ENCODE peak calls at places on chromosomes 2 and 18, in seven cellular contexts. I is Daoy; W is stimulated activated CD4-positive, alpha-beta T cell treated with anti-CD3 and anti-CD28 coated beads, Interleukin-4, amount 100 ng/mL, for 48 hours; O is progenitor cell of endocrine pancreas; Y is amniotic stem cell; C is Caco-2; M is EH. V is an unnamed sample.

GRCh38 chr2:226799976-226800940 is 638 bp upstream of the IRS1 start:
- DNase-seq in I (peak), W (no peak), O (no peak), Y (no peak), C (peak), M (peak), V (no peak)

GRCh38 chr2:219369447-219369861 is 18.3 kb downstream of the DNPEP start:
- DNase-seq in I (no peak), W (no peak), O (no peak), Y (no peak), C (no peak), M (peak), V (no peak)

GRCh38 chr2:192886636-192887035 is 691.9 kb upstream of the TMEFF2 start:
- DNase-seq in I (no peak), W (no peak), O (no peak), Y (no peak), C (no peak), M (no peak), V (no peak)

GRCh38 chr18:49322770-49323490 is 137.5 kb downstream of the DYM start:
- DNase-seq in I (no peak), W (no peak), O (no peak), Y (no peak), C (no peak), M (no peak), V (no peak)

GRCh38 chr2:8448822-8449577 is 232.9 kb upstream of the ID2 start:
- DNase-seq in I (no peak), W (no peak), O (no peak), Y (no peak), C (peak), M (no peak), V (no peak)

GRCh38 chr2:225009768-225010167 is 32.5 kb downstream of the DOCK10 start:
- DNase-seq in I (no peak), W (no peak), O (no peak), Y (no peak), C (no peak), M (no peak), V (no peak)

GRCh38 chr2:42060718-42061619 is 13.1 kb downstream of the PKDCC start:
- DNase-seq in I (no peak), W (no peak), O (no peak), Y (no peak), C (no peak), M (no peak), V (no peak)

GRCh38 chr18:58049000-58049688 is 5.1 kb downstream of the NEDD4L start:
- DNase-seq in I (no peak), W (no peak), O (no peak), Y (no peak), C (no peak), M (no peak), V (no peak)

GRCh38 chr2:203669820-203670219 is 36.6 kb upstream of the CD28 start:
- DNase-seq in I (no peak), W (no peak), O (no peak), Y (no peak), C (no peak), M (peak), V (no peak)

GRCh38 chr2:241770185-241770935 is 6.3 kb upstream of the GAL3ST2 start:
- DNase-seq in I (no peak), W (no peak), O (no peak), Y (no peak), C (peak), M (no peak), V (no peak)

GRCh38 chr18:45007531-45007930 is 326.8 kb downstream of the SETBP1 start:
- DNase-seq in I (no peak), W (no peak), O (no peak), Y (no peak), C (no peak), M (peak), V (no peak)

GRCh38 chr2:4354678-4355077 is 651.3 kb downstream of the DCDC2C start:
- DNase-seq in I (peak), W (no peak), O (no peak), Y (no peak), C (peak), M (no peak), V (peak)

GRCh38 chr18:50956116-50956515 is 11.7 kb upstream of the ELAC1 start:
- DNase-seq in I (no peak), W (no peak), O (no peak), Y (no peak), C (no peak), M (peak), V (no peak)

GRCh38 chr2:233221378-233222063 is 30.0 kb upstream of the ATG16L1 start:
- DNase-seq in I (no peak), W (no peak), O (no peak), Y (no peak), C (no peak), M (no peak), V (no peak)

GRCh38 chr2:137190411-137191190 is 425.3 kb downstream of the THSD7B start:
- DNase-seq in I (no peak), W (no peak), O (no peak), Y (no peak), C (no peak), M (peak), V (no peak)